ENCODE peak calls at places on chromosomes 7 and 10, in nine cellular contexts. A, K, L, J, F, B, P, R and O are unnamed samples.

GRCh38 chr7:36021917-36022550 is 131.0 kb upstream of the EEPD1 start:
- DNase-seq in A (no peak), K (no peak), L (no peak), J (no peak), F (no peak), B (no peak), P (no peak), R (no peak), O (no peak)

GRCh38 chr7:129797224-129797789 is 155.5 kb downstream of the UBE2H start:
- DNase-seq in A (no peak), K (no peak), L (no peak), J (no peak), F (no peak), B (no peak), P (no peak), R (no peak), O (no peak)

GRCh38 chr10:100656479-100656878 is 88.9 kb upstream of the PAX2 start:
- DNase-seq in A (no peak), K (no peak), L (no peak), J (no peak), F (no peak), B (no peak), P (no peak), R (peak), O (no peak)

GRCh38 chr10:69317175-69318086 is 39.1 kb downstream of the HK1 start:
- DNase-seq in A (no peak), K (no peak), L (no peak), J (no peak), F (peak), B (no peak), P (no peak), R (no peak), O (no peak)

GRCh38 chr7:121107923-121108498 is 119.5 kb downstream of the CPED1 start:
- DNase-seq in A (no peak), K (no peak), L (peak), J (peak), F (no peak), B (peak), P (no peak), R (peak), O (peak)

GRCh38 chr10:76035010-76035727 is 603.7 kb downstream of the LRMDA start:
- DNase-seq in A (no peak), K (no peak), L (no peak), J (no peak), F (no peak), B (no peak), P (no peak), R (no peak), O (no peak)

GRCh38 chr7:2099036-2099957 is 133.4 kb downstream of the MAD1L1 start:
- DNase-seq in A (no peak), K (no peak), L (no peak), J (no peak), F (no peak), B (no peak), P (no peak), R (peak), O (peak)

GRCh38 chr10:103281753-103282152 is 4.8 kb downstream of the INA start:
- DNase-seq in A (no peak), K (no peak), L (no peak), J (no peak), F (no peak), B (peak), P (no peak), R (peak), O (no peak)

GRCh38 chr7:151439855-151440798 is at the start of gene CRYGN:
- DNase-seq in A (peak), K (peak), L (no peak), J (no peak), F (no peak), B (no peak), P (no peak), R (no peak), O (no peak)

GRCh38 chr7:148545172-148545571 is 45.4 kb upstream of the C7orf33 start:
- DNase-seq in A (no peak), K (no peak), L (no peak), J (no peak), F (no peak), B (no peak), P (no peak), R (no peak), O (no peak)

GRCh38 chr7:39621261-39621660 is 2.1 kb upstream of the RALA start:
- DNase-seq in A (no peak), K (no peak), L (peak), J (no peak), F (no peak), B (peak), P (no peak), R (no peak), O (peak)

GRCh38 chr10:100715445-100716385 is 29.7 kb upstream of the PAX2 start:
- DNase-seq in A (no peak), K (peak), L (no peak), J (no peak), F (no peak), B (no peak), P (no peak), R (peak), O (no peak)

GRCh38 chr7:80879849-80880248 is 39.0 kb downstream of the SEMA3C start:
- DNase-seq in A (no peak), K (no peak), L (no peak), J (no peak), F (no peak), B (no peak), P (no peak), R (peak), O (no peak)

GRCh38 chr10:5390607-5391205 is 13.9 kb downstream of the TUBAL3 start:
- DNase-seq in A (no peak), K (no peak), L (no peak), J (no peak), F (no peak), B (no peak), P (no peak), R (no peak), O (no peak)

GRCh38 chr7:85030893-85031292 is 156.0 kb downstream of the SEMA3D start:
- DNase-seq in A (no peak), K (no peak), L (peak), J (peak), F (no peak), B (peak), P (no peak), R (peak), O (peak)

GRCh38 chr7:144391823-144392255 is 11.7 kb downstream of the NOBOX start:
- DNase-seq in A (no peak), K (peak), L (no peak), J (peak), F (no peak), B (peak), P (no peak), R (peak), O (peak)

GRCh38 chr10:6990891-6991290 is 410.8 kb upstream of the PRKCQ start:
- DNase-seq in A (no peak), K (no peak), L (no peak), J (no peak), F (no peak), B (no peak), P (no peak), R (no peak), O (no peak)

GRCh38 chr10:36248314-36248981 is 606.4 kb upstream of the FZD8 start:
- DNase-seq in A (no peak), K (no peak), L (no peak), J (no peak), F (no peak), B (peak), P (no peak), R (peak), O (peak)

GRCh38 chr10:84342584-84342983 is 14.2 kb downstream of the CCSER2 start:
- DNase-seq in A (no peak), K (no peak), L (no peak), J (no peak), F (no peak), B (no peak), P (no peak), R (no peak), O (no peak)

GRCh38 chr7:74226633-74227032 is 16.8 kb downstream of the LAT2 start:
- DNase-seq in A (no peak), K (no peak), L (no peak), J (no peak), F (no peak), B (no peak), P (no peak), R (no peak), O (no peak)

GRCh38 chr7:130494480-130494879 is 2.6 kb downstream of the MEST start:
- DNase-seq in A (no peak), K (no peak), L (no peak), J (no peak), F (no peak), B (peak), P (no peak), R (peak), O (no peak)

GRCh38 chr10:94496010-94496409 is 49.6 kb upstream of the HELLS start:
- DNase-seq in A (no peak), K (no peak), L (no peak), J (no peak), F (no peak), B (no peak), P (no peak), R (no peak), O (no peak)

GRCh38 chr7:44216019-44216418 is 15.2 kb downstream of the YKT6 start:
- DNase-seq in A (no peak), K (peak), L (no peak), J (no peak), F (peak), B (no peak), P (no peak), R (no peak), O (no peak)

GRCh38 chr7:92631067-92631829 is 41.1 kb upstream of the FAM133B start:
- DNase-seq in A (no peak), K (no peak), L (no peak), J (no peak), F (no peak), B (no peak), P (no peak), R (no peak), O (no peak)

GRCh38 chr7:5354460-5355279 is 69.0 kb downstream of the TNRC18 start:
- DNase-seq in A (peak), K (peak), L (no peak), J (no peak), F (peak), B (peak), P (peak), R (peak), O (peak)

GRCh38 chr7:44768663-44769361 is 20.2 kb downstream of the ZMIZ2 start:
- DNase-seq in A (no peak), K (no peak), L (no peak), J (no peak), F (no peak), B (no peak), P (no peak), R (no peak), O (no peak)

GRCh38 chr10:24897326-24897926 is 55.0 kb downstream of the PRTFDC1 start:
- DNase-seq in A (no peak), K (no peak), L (no peak), J (peak), F (no peak), B (peak), P (no peak), R (peak), O (peak)

GRCh38 chr10:33336606-33337334 is 2.3 kb upstream of the NRP1 start:
- DNase-seq in A (peak), K (peak), L (no peak), J (no peak), F (peak), B (no peak), P (peak), R (peak), O (no peak)

GRCh38 chr7:28116034-28116433 is 64.6 kb downstream of the JAZF1 start:
- DNase-seq in A (no peak), K (no peak), L (no peak), J (no peak), F (no peak), B (no peak), P (no peak), R (no peak), O (no peak)

GRCh38 chr7:105680505-105681187 is 99.4 kb upstream of the EFCAB10 start:
- DNase-seq in A (peak), K (peak), L (no peak), J (peak), F (no peak), B (peak), P (no peak), R (peak), O (no peak)

GRCh38 chr10:43371418-43371817 is at the start of gene FXYD4:
- DNase-seq in A (no peak), K (peak), L (no peak), J (no peak), F (peak), B (no peak), P (no peak), R (no peak), O (no peak)

GRCh38 chr7:155644971-155645509 is 579 bp downstream of the RBM33 start:
- DNase-seq in A (peak), K (no peak), L (no peak), J (peak), F (peak), B (peak), P (peak), R (peak), O (peak)

GRCh38 chr7:154987571-154987970 is 15.4 kb downstream of the PAXIP1 start:
- DNase-seq in A (no peak), K (no peak), L (no peak), J (no peak), F (no peak), B (no peak), P (no peak), R (no peak), O (no peak)

GRCh38 chr10:32377458-32378370 is 30.8 kb upstream of the EPC1 start:
- DNase-seq in A (no peak), K (no peak), L (no peak), J (peak), F (no peak), B (peak), P (no peak), R (peak), O (peak)

GRCh38 chr7:31028417-31028988 is 23.6 kb upstream of the ADCYAP1R1 start:
- DNase-seq in A (no peak), K (no peak), L (no peak), J (no peak), F (no peak), B (no peak), P (no peak), R (no peak), O (no peak)

GRCh38 chr7:150737265-150738055 is at the start of gene GIMAP5:
- DNase-seq in A (peak), K (no peak), L (no peak), J (no peak), F (peak), B (no peak), P (no peak), R (no peak), O (no peak)

GRCh38 chr10:78849115-78849514 is 219.7 kb upstream of the ZMIZ1 start:
- DNase-seq in A (no peak), K (no peak), L (no peak), J (no peak), F (no peak), B (no peak), P (no peak), R (no peak), O (no peak)

GRCh38 chr7:13336227-13336626 is 648.8 kb downstream of the ARL4A start:
- DNase-seq in A (no peak), K (no peak), L (no peak), J (no peak), F (no peak), B (peak), P (no peak), R (peak), O (peak)

GRCh38 chr7:19119372-19119771 is 1.9 kb upstream of the TWIST1 start:
- DNase-seq in A (no peak), K (no peak), L (no peak), J (no peak), F (no peak), B (no peak), P (no peak), R (no peak), O (no peak)

GRCh38 chr7:19117870-19118608 is 603 bp upstream of the TWIST1 start:
- DNase-seq in A (no peak), K (peak), L (no peak), J (no peak), F (no peak), B (peak), P (no peak), R (peak), O (no peak)

GRCh38 chr7:19118896-19119301 is 1.5 kb upstream of the TWIST1 start:
- DNase-seq in A (no peak), K (no peak), L (no peak), J (no peak), F (no peak), B (no peak), P (no peak), R (peak), O (no peak)

GRCh38 chr7:19119901-19120486 is 2.6 kb upstream of the TWIST1 start:
- DNase-seq in A (no peak), K (no peak), L (no peak), J (no peak), F (no peak), B (no peak), P (no peak), R (no peak), O (no peak)

GRCh38 chr7:19122018-19122588 is 4.7 kb upstream of the TWIST1 start:
- DNase-seq in A (no peak), K (no peak), L (no peak), J (no peak), F (no peak), B (peak), P (no peak), R (peak), O (peak)
- TF ChIP-seq CTCF in A (peak), K (peak), L (peak), J (peak), F (no peak), B (peak), P (peak), R (peak), O (peak)

DNA sequence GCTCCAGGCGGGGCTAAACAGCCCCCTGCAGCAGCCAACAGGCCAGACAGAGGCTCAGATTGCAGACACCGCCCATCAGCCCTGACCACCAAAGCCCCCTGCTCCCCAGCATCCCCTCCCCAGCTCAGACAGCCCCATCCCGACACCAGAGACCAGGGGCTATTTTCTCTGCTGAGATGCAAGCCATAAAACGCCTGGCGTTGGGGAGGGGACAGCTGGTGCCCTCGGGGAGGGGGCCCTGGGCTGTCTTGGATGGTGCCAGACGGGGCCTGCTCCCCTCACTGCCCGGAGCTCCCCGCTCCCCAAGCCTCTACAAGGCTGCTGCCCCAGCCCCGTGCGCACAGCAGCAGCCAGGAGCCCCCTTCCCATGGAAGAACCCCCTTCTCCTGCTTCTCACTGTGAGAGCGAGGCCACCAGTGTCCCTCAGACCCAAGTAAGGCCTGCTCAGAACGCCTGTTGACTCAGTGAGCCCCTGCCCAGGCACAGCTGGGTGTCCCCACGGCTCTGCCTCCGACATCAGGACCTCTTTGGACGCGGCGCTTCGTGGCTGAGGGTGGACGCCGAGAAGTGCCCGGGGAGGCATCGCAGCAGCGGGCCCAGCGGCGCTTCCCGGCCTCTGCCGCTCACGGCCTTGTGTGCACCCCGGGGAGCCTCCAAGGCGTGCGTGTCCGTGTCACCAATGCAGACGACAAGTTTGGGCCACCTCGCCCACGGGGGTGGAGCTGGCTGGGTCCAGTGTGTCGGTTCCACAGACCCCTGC is 32.0 kb downstream of the GET4 start:
- DNase-seq in A (no peak), K (no peak), L (no peak), J (no peak), F (no peak), B (no peak), P (no peak), R (no peak), O (no peak)
- H3K4me3 ChIP-seq in A (peak), K (peak), L (no peak), J (no peak), F (no peak), B (no peak), P (peak), R (no peak), O (no peak)

GRCh38 chr7:158324397-158325360 is 262.9 kb downstream of the PTPRN2 start:
- DNase-seq in A (no peak), K (no peak), L (no peak), J (no peak), F (no peak), B (no peak), P (no peak), R (no peak), O (no peak)

GRCh38 chr7:158323741-158324396 is 263.8 kb downstream of the PTPRN2 start:
- DNase-seq in A (no peak), K (no peak), L (no peak), J (no peak), F (no peak), B (no peak), P (no peak), R (no peak), O (no peak)

GRCh38 chr7:158327012-158327411 is 260.6 kb downstream of the PTPRN2 start:
- DNase-seq in A (no peak), K (no peak), L (no peak), J (no peak), F (no peak), B (no peak), P (no peak), R (no peak), O (no peak)

GRCh38 chr7:158327571-158328180 is 259.9 kb downstream of the PTPRN2 start:
- DNase-seq in A (no peak), K (no peak), L (no peak), J (no peak), F (no peak), B (no peak), P (no peak), R (no peak), O (no peak)

GRCh38 chr7:158325530-158326381 is 261.9 kb downstream of the PTPRN2 start:
- DNase-seq in A (no peak), K (no peak), L (no peak), J (peak), F (no peak), B (no peak), P (no peak), R (no peak), O (no peak)
- TF ChIP-seq CTCF in A (peak), K (no peak), L (no peak), J (peak), F (no peak), B (no peak), P (peak), R (no peak), O (no peak)

GRCh38 chr10:133316266-133316665 is 7.6 kb downstream of the ZNF511 start:
- DNase-seq in A (peak), K (no peak), L (no peak), J (no peak), F (no peak), B (no peak), P (no peak), R (no peak), O (no peak)

GRCh38 chr10:133314911-133315310 is 6.2 kb downstream of the ZNF511 start:
- DNase-seq in A (peak), K (no peak), L (no peak), J (no peak), F (peak), B (peak), P (no peak), R (no peak), O (no peak)

GRCh38 chr10:133315847-133316246 is 7.1 kb downstream of the ZNF511 start:
- DNase-seq in A (peak), K (no peak), L (no peak), J (peak), F (no peak), B (no peak), P (no peak), R (no peak), O (no peak)

GRCh38 chr10:133316732-133317131 is 8.0 kb downstream of the ZNF511 start:
- DNase-seq in A (no peak), K (no peak), L (no peak), J (no peak), F (no peak), B (no peak), P (no peak), R (no peak), O (no peak)

GRCh38 chr10:133318494-133319127 is 9.9 kb downstream of the ZNF511 start:
- DNase-seq in A (peak), K (no peak), L (no peak), J (peak), F (peak), B (peak), P (peak), R (peak), O (peak)
- H3K4me3 ChIP-seq in A (peak), K (peak), L (peak), J (peak), F (no peak), B (peak), P (peak), R (peak), O (peak)